ENCODE peak calls at places on chromosomes 4 and X, in ten cellular contexts. I is ascending aorta; B is CD8-positive, alpha-beta T cell; J is CD4-positive, CD25-positive, alpha-beta regulatory T cell; P is A673; O is left lung; M is GM23248; A is testis; L is caudate nucleus; C is hepatocyte. Q is an unnamed sample.

GRCh38 chrX:112714357-112714918 is 34.7 kb upstream of the LHFPL1 start:
- DNase-seq in C (no peak), B (no peak), L (no peak), J (no peak), I (no peak), A (no peak), M (peak; percentile 43), O (no peak), P (no peak), Q (no peak)

GRCh38 chr4:19807505-19807904 is 444.2 kb upstream of the SLIT2 start:
- DNase-seq in C (peak; percentile 11), B (no peak), I (no peak), O (no peak), M (peak; percentile 93), P (no peak), L (no peak), J (no peak), A (no peak), Q (no peak)

GRCh38 chrX:41512394-41512793 is 65.3 kb downstream of the NYX start:
- DNase-seq in I (peak; percentile 35), P (no peak), O (no peak), B (no peak), L (no peak), C (no peak), A (no peak), M (no peak), J (no peak), Q (no peak)

GRCh38 chr4:54937501-54937900 is 187.9 kb downstream of the KDR start:
- DNase-seq in L (no peak), J (no peak), A (no peak), P (peak; percentile 31), M (no peak), C (peak; percentile 24), I (no peak), O (no peak), B (no peak), Q (no peak)

GRCh38 chr4:139535852-139536234 is 20.2 kb downstream of the SETD7 start:
- DNase-seq in C (no peak), I (no peak), P (no peak), L (no peak), A (no peak), M (no peak), J (no peak), B (no peak), O (no peak), Q (no peak)

GRCh38 chrX:1587161-1587560 is 4.2 kb upstream of the AKAP17A start:
- DNase-seq in J (no peak), B (no peak), C (no peak), A (no peak), P (no peak), M (no peak), L (no peak), I (no peak), O (no peak), Q (no peak)

GRCh38 chr4:6532658-6533057 is 42.3 kb upstream of the MAN2B2 start:
- DNase-seq in O (no peak), I (no peak), M (no peak), J (no peak), P (no peak), B (no peak), C (no peak), L (peak; percentile 25), A (no peak), Q (no peak)

GRCh38 chr4:110533940-110534339 is 58.0 kb downstream of the ENPEP start:
- DNase-seq in C (peak; percentile 59), O (peak; percentile 36), I (peak; percentile 65), J (no peak), A (no peak), B (no peak), L (no peak), P (peak; percentile 62), M (peak; percentile 96), Q (no peak)

GRCh38 chrX:48461830-48462229 is 8.2 kb downstream of the SLC38A5 start:
- DNase-seq in C (no peak), P (no peak), L (no peak), J (no peak), B (no peak), M (peak; percentile 21), O (no peak), A (no peak), I (no peak), Q (no peak)

DNA sequence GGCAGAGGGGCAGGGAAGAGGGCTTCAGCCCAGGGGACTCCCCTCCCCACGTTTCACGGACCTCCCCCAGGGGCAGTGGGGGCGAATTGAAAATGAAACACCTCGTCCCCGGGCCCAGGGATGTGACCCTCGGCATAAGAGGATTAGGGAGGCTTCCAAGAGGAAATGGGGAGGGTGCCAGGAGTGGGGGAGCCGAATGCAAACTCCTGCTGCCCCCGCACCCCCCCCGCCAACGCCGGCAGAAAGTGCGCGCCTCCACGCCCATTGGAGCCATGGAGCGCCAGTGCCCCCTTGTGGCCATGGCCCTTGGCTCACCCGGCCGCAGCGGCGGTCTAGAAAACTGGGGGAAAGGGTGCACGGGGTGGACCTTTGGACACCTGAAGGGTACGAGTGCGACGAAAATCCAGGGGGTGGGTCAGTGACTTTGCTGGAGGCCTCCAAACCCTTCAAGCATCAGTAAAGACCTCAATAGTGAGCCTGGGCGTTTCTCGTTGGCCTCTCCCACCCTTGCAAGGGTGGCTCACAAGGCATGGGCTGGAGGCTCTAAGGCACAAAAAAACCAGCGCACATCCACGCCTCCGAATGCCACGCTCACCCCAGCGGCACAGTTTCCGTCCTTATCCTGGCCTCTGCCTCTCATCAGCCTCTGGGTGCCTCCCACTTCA is 120.8 kb upstream of the PJA1 start:
- DNase-seq in A (peak; percentile 73), J (peak; percentile 23), B (peak; percentile 46), M (peak; percentile 57), P (peak; percentile 91), C (peak; percentile 74), I (peak; percentile 71), O (peak; percentile 55), L (peak; percentile 0), Q (peak; percentile 40)
- H3K27ac ChIP-seq in A (no peak overlapping the region), J (no peak overlapping the region), B (no peak overlapping the region), M (no peak overlapping the region), P (peak overlapping the region; percentile 80), C (peak overlapping the region; percentile 31), I (no peak overlapping the region), O (no peak overlapping the region), L (no peak overlapping the region), Q (no peak overlapping the region)

GRCh38 chr4:158164849-158165248 is 8.0 kb downstream of the GASK1B start:
- DNase-seq in M (no peak), C (no peak), B (no peak), P (peak; percentile 20), A (no peak), J (no peak), I (no peak), O (no peak), L (no peak), Q (no peak)

GRCh38 chr4:158166701-158167100 is 6.1 kb downstream of the GASK1B start:
- DNase-seq in I (no peak), P (no peak), C (no peak), M (no peak), B (no peak), A (no peak), J (no peak), L (no peak), O (no peak), Q (no peak)

GRCh38 chr4:158162637-158163036 is 10.2 kb downstream of the GASK1B start:
- DNase-seq in A (no peak), I (no peak), M (peak; percentile 24), C (peak; percentile 48), O (no peak), L (no peak), P (no peak), J (no peak), B (no peak), Q (no peak)

GRCh38 chr4:158161561-158162354 is 11.1 kb downstream of the GASK1B start:
- DNase-seq in A (peak; percentile 22), B (no peak), M (peak; percentile 88), J (no peak), O (peak; percentile 37), L (no peak), C (peak; percentile 71), P (peak; percentile 4), I (peak; percentile 85), Q (no peak)

GRCh38 chr4:158163941-158164665 is 8.7 kb downstream of the GASK1B start:
- DNase-seq in C (no peak), L (no peak), M (no peak), O (no peak), B (no peak), J (no peak), I (no peak), P (no peak), A (no peak), Q (no peak)
- H3K27ac ChIP-seq in C (peak overlapping the region; percentile 57), L (peak overlapping the region; percentile 76), M (no peak overlapping the region), O (no peak overlapping the region), B (no peak overlapping the region), J (no peak overlapping the region), I (peak overlapping the region; percentile 97), P (no peak overlapping the region), A (no peak overlapping the region), Q (peak overlapping the region; percentile 20)

GRCh38 chrX:124346064-124346876 is at the start of gene SH2D1A:
- DNase-seq in I (no peak), L (no peak), A (no peak), M (peak; percentile 2), J (no peak), O (no peak), P (no peak), B (peak; percentile 32), C (no peak), Q (no peak)
- H3K27ac ChIP-seq in I (no peak within 1 kb of the TSS), L (no peak within 1 kb of the TSS), A (no peak within 1 kb of the TSS), M (no peak within 1 kb of the TSS), J (peak within 1 kb of the TSS; percentile 68), O (no peak within 1 kb of the TSS), P (no peak within 1 kb of the TSS), B (peak within 1 kb of the TSS; percentile 70), C (no peak within 1 kb of the TSS), Q (no peak within 1 kb of the TSS)

GRCh38 chrX:71251456-71251973 is 2.4 kb downstream of the ZMYM3 start:
- DNase-seq in O (no peak), J (no peak), A (no peak), I (no peak), M (no peak), B (no peak), L (no peak), P (no peak), C (no peak), Q (no peak)

GRCh38 chrX:71254092-71254941 is at the start of gene ZMYM3:
- DNase-seq in I (peak; percentile 89), A (peak; percentile 89), C (peak; percentile 92), J (peak; percentile 73), M (peak; percentile 91), L (peak; percentile 76), P (peak; percentile 92), O (peak; percentile 89), B (peak; percentile 91), Q (peak; percentile 85)

GRCh38 chrX:71252221-71252620 is 1.7 kb downstream of the ZMYM3 start:
- DNase-seq in L (no peak), C (no peak), A (no peak), B (no peak), J (no peak), O (no peak), M (no peak), I (no peak), P (no peak), Q (no peak)

GRCh38 chrX:71253253-71254091 is 468 bp downstream of the ZMYM3 start:
- DNase-seq in L (peak; percentile 0), J (peak; percentile 22), I (peak; percentile 68), B (no peak), P (peak; percentile 61), O (no peak), M (peak; percentile 54), A (peak; percentile 44), C (peak; percentile 60), Q (peak; percentile 14)

DNA sequence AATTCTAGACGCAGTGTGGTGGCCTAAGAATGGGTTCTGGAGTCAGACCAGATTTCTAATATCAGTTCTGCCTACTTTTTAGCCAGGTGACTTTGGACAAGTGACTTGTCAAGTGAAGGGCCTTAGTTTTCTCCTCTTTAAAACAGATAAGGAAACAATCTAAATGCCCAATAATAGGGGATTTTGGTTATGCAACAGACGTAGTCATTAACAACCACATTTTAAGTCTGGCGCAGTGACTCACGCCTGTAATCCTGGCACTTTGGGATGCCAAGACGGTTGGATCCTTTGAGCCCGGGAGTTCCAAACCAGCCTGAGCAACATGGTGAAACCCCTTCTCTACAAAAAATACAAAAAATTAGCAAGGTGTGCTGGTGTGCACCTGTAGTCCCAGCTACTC is 2.1 kb upstream of the ZMYM3 start:
- DNase-seq in P (no peak), J (no peak), B (no peak), O (no peak), L (no peak), M (no peak), A (no peak), C (no peak), I (no peak), Q (no peak)
- H3K27ac ChIP-seq in P (no peak overlapping the region), J (peak overlapping the region; percentile 86), B (no peak overlapping the region), O (peak overlapping the region; percentile 48), L (no peak overlapping the region), M (no peak overlapping the region), A (peak overlapping the region; percentile 87), C (peak overlapping the region; percentile 89), I (peak overlapping the region; percentile 77), Q (peak overlapping the region; percentile 89)